ENCODE peak calls at places on chromosomes 5 and 9, in nine cellular contexts. One of them, this sample, is unnamed.

GRCh38 chr9:676780-677458 is 164.6 kb upstream of the DMRT1 start:
- DNase-seq in amniotic stem cell: no peak
- DNase-seq in iris pigment epithelial cell: no peak
- DNase-seq in H7: no peak
- DNase-seq in HT-29: peak
- DNase-seq in stimulated activated CD8-positive, alpha-beta memory T cell treated with anti-CD3 and anti-CD28 coated beads, Interleukin-4, amount 100 ng/mL, for 1 hour: no peak
- DNase-seq in NCI-H1092: no peak
- DNase-seq in HCEC 1CT: no peak
- DNase-seq in AG04450: no peak
- DNase-seq in this sample: no peak

GRCh38 chr5:140005145-140005591 is 37.9 kb downstream of the NRG2 start:
- DNase-seq in amniotic stem cell: no peak
- DNase-seq in iris pigment epithelial cell: no peak
- DNase-seq in H7: no peak
- DNase-seq in HT-29: no peak
- DNase-seq in stimulated activated CD8-positive, alpha-beta memory T cell treated with anti-CD3 and anti-CD28 coated beads, Interleukin-4, amount 100 ng/mL, for 1 hour: no peak
- DNase-seq in NCI-H1092: no peak
- DNase-seq in HCEC 1CT: no peak
- DNase-seq in AG04450: no peak
- DNase-seq in this sample: no peak

GRCh38 chr9:76571288-76572204 is 112.6 kb downstream of the GCNT1 start:
- DNase-seq in amniotic stem cell: no peak
- DNase-seq in iris pigment epithelial cell: no peak
- DNase-seq in H7: peak
- DNase-seq in HT-29: no peak
- DNase-seq in stimulated activated CD8-positive, alpha-beta memory T cell treated with anti-CD3 and anti-CD28 coated beads, Interleukin-4, amount 100 ng/mL, for 1 hour: no peak
- DNase-seq in NCI-H1092: no peak
- DNase-seq in HCEC 1CT: peak
- DNase-seq in AG04450: no peak
- DNase-seq in this sample: no peak

GRCh38 chr5:139838381-139839197 is 43.0 kb downstream of the PSD2 start:
- DNase-seq in amniotic stem cell: no peak
- DNase-seq in iris pigment epithelial cell: no peak
- DNase-seq in H7: no peak
- DNase-seq in HT-29: no peak
- DNase-seq in stimulated activated CD8-positive, alpha-beta memory T cell treated with anti-CD3 and anti-CD28 coated beads, Interleukin-4, amount 100 ng/mL, for 1 hour: no peak
- DNase-seq in NCI-H1092: no peak
- DNase-seq in HCEC 1CT: no peak
- DNase-seq in AG04450: no peak
- DNase-seq in this sample: no peak

GRCh38 chr5:180212363-180213255 is 3.6 kb upstream of the RASGEF1C start:
- DNase-seq in amniotic stem cell: no peak
- DNase-seq in iris pigment epithelial cell: no peak
- DNase-seq in H7: peak
- DNase-seq in HT-29: no peak
- DNase-seq in stimulated activated CD8-positive, alpha-beta memory T cell treated with anti-CD3 and anti-CD28 coated beads, Interleukin-4, amount 100 ng/mL, for 1 hour: no peak
- DNase-seq in NCI-H1092: no peak
- DNase-seq in HCEC 1CT: no peak
- DNase-seq in AG04450: no peak
- DNase-seq in this sample: peak

GRCh38 chr5:140246378-140247122 is 56.4 kb downstream of the PFDN1 start:
- DNase-seq in amniotic stem cell: peak
- DNase-seq in iris pigment epithelial cell: peak
- DNase-seq in H7: no peak
- DNase-seq in HT-29: no peak
- DNase-seq in stimulated activated CD8-positive, alpha-beta memory T cell treated with anti-CD3 and anti-CD28 coated beads, Interleukin-4, amount 100 ng/mL, for 1 hour: no peak
- DNase-seq in NCI-H1092: no peak
- DNase-seq in HCEC 1CT: peak
- DNase-seq in AG04450: no peak
- DNase-seq in this sample: no peak

GRCh38 chr5:96565843-96566242 is 96.3 kb upstream of the CAST start:
- DNase-seq in amniotic stem cell: peak
- DNase-seq in iris pigment epithelial cell: peak
- DNase-seq in H7: peak
- DNase-seq in HT-29: peak
- DNase-seq in stimulated activated CD8-positive, alpha-beta memory T cell treated with anti-CD3 and anti-CD28 coated beads, Interleukin-4, amount 100 ng/mL, for 1 hour: no peak
- DNase-seq in NCI-H1092: peak
- DNase-seq in HCEC 1CT: peak
- DNase-seq in AG04450: peak
- DNase-seq in this sample: no peak

GRCh38 chr9:71249729-71250317 is 128.4 kb upstream of the TRPM3 start:
- DNase-seq in amniotic stem cell: peak
- DNase-seq in iris pigment epithelial cell: peak
- DNase-seq in H7: peak
- DNase-seq in HT-29: peak
- DNase-seq in stimulated activated CD8-positive, alpha-beta memory T cell treated with anti-CD3 and anti-CD28 coated beads, Interleukin-4, amount 100 ng/mL, for 1 hour: no peak
- DNase-seq in NCI-H1092: no peak
- DNase-seq in HCEC 1CT: peak
- DNase-seq in AG04450: peak
- DNase-seq in this sample: no peak

GRCh38 chr5:134541736-134542376 is 16.4 kb downstream of the JADE2 start:
- DNase-seq in amniotic stem cell: peak
- DNase-seq in iris pigment epithelial cell: peak
- DNase-seq in H7: peak
- DNase-seq in HT-29: peak
- DNase-seq in stimulated activated CD8-positive, alpha-beta memory T cell treated with anti-CD3 and anti-CD28 coated beads, Interleukin-4, amount 100 ng/mL, for 1 hour: no peak
- DNase-seq in NCI-H1092: no peak
- DNase-seq in HCEC 1CT: no peak
- DNase-seq in AG04450: no peak
- DNase-seq in this sample: peak

GRCh38 chr5:82885657-82886389 is 191.4 kb downstream of the TMEM167A start:
- DNase-seq in amniotic stem cell: no peak
- DNase-seq in iris pigment epithelial cell: peak
- DNase-seq in H7: no peak
- DNase-seq in HT-29: peak
- DNase-seq in stimulated activated CD8-positive, alpha-beta memory T cell treated with anti-CD3 and anti-CD28 coated beads, Interleukin-4, amount 100 ng/mL, for 1 hour: no peak
- DNase-seq in NCI-H1092: no peak
- DNase-seq in HCEC 1CT: peak
- DNase-seq in AG04450: no peak
- DNase-seq in this sample: no peak

GRCh38 chr9:119689879-119690278 is 320.6 kb upstream of the BRINP1 start:
- DNase-seq in amniotic stem cell: no peak
- DNase-seq in iris pigment epithelial cell: no peak
- DNase-seq in H7: peak
- DNase-seq in HT-29: peak
- DNase-seq in stimulated activated CD8-positive, alpha-beta memory T cell treated with anti-CD3 and anti-CD28 coated beads, Interleukin-4, amount 100 ng/mL, for 1 hour: no peak
- DNase-seq in NCI-H1092: no peak
- DNase-seq in HCEC 1CT: no peak
- DNase-seq in AG04450: no peak
- DNase-seq in this sample: no peak

GRCh38 chr5:133906303-133906702 is 62.1 kb downstream of the C5orf15 start:
- DNase-seq in amniotic stem cell: no peak
- DNase-seq in iris pigment epithelial cell: no peak
- DNase-seq in H7: no peak
- DNase-seq in HT-29: no peak
- DNase-seq in stimulated activated CD8-positive, alpha-beta memory T cell treated with anti-CD3 and anti-CD28 coated beads, Interleukin-4, amount 100 ng/mL, for 1 hour: no peak
- DNase-seq in NCI-H1092: no peak
- DNase-seq in HCEC 1CT: no peak
- DNase-seq in AG04450: no peak
- DNase-seq in this sample: no peak

GRCh38 chr9:30574355-30575151 is 1809.9 kb upstream of the ACO1 start:
- DNase-seq in amniotic stem cell: no peak
- DNase-seq in iris pigment epithelial cell: no peak
- DNase-seq in H7: peak
- DNase-seq in HT-29: no peak
- DNase-seq in stimulated activated CD8-positive, alpha-beta memory T cell treated with anti-CD3 and anti-CD28 coated beads, Interleukin-4, amount 100 ng/mL, for 1 hour: no peak
- DNase-seq in NCI-H1092: no peak
- DNase-seq in HCEC 1CT: no peak
- DNase-seq in AG04450: no peak
- DNase-seq in this sample: peak

GRCh38 chr9:90526386-90526785 is 116.2 kb downstream of the DIRAS2 start:
- DNase-seq in amniotic stem cell: no peak
- DNase-seq in iris pigment epithelial cell: no peak
- DNase-seq in H7: no peak
- DNase-seq in HT-29: no peak
- DNase-seq in stimulated activated CD8-positive, alpha-beta memory T cell treated with anti-CD3 and anti-CD28 coated beads, Interleukin-4, amount 100 ng/mL, for 1 hour: no peak
- DNase-seq in NCI-H1092: peak
- DNase-seq in HCEC 1CT: no peak
- DNase-seq in AG04450: no peak
- DNase-seq in this sample: no peak

GRCh38 chr5:123881791-123882244 is 369.8 kb downstream of the CSNK1G3 start:
- DNase-seq in amniotic stem cell: no peak
- DNase-seq in iris pigment epithelial cell: peak
- DNase-seq in H7: no peak
- DNase-seq in HT-29: no peak
- DNase-seq in stimulated activated CD8-positive, alpha-beta memory T cell treated with anti-CD3 and anti-CD28 coated beads, Interleukin-4, amount 100 ng/mL, for 1 hour: no peak
- DNase-seq in NCI-H1092: no peak
- DNase-seq in HCEC 1CT: no peak
- DNase-seq in AG04450: no peak
- DNase-seq in this sample: no peak

GRCh38 chr5:43193171-43193951 is 1.3 kb downstream of the NIM1K start:
- DNase-seq in amniotic stem cell: peak
- DNase-seq in iris pigment epithelial cell: peak
- DNase-seq in H7: peak
- DNase-seq in HT-29: no peak
- DNase-seq in stimulated activated CD8-positive, alpha-beta memory T cell treated with anti-CD3 and anti-CD28 coated beads, Interleukin-4, amount 100 ng/mL, for 1 hour: no peak
- DNase-seq in NCI-H1092: no peak
- DNase-seq in HCEC 1CT: peak
- DNase-seq in AG04450: peak
- DNase-seq in this sample: no peak

GRCh38 chr9:128422783-128423150 is 2.1 kb downstream of the CERCAM start:
- DNase-seq in amniotic stem cell: no peak
- DNase-seq in iris pigment epithelial cell: no peak
- DNase-seq in H7: peak
- DNase-seq in HT-29: no peak
- DNase-seq in stimulated activated CD8-positive, alpha-beta memory T cell treated with anti-CD3 and anti-CD28 coated beads, Interleukin-4, amount 100 ng/mL, for 1 hour: no peak
- DNase-seq in NCI-H1092: no peak
- DNase-seq in HCEC 1CT: no peak
- DNase-seq in AG04450: no peak
- DNase-seq in this sample: no peak

GRCh38 chr9:128078504-128079434 is 10.7 kb downstream of the SLC25A25 start:
- DNase-seq in amniotic stem cell: no peak
- DNase-seq in iris pigment epithelial cell: peak
- DNase-seq in H7: peak
- DNase-seq in HT-29: peak
- DNase-seq in stimulated activated CD8-positive, alpha-beta memory T cell treated with anti-CD3 and anti-CD28 coated beads, Interleukin-4, amount 100 ng/mL, for 1 hour: no peak
- DNase-seq in NCI-H1092: no peak
- DNase-seq in HCEC 1CT: peak
- DNase-seq in AG04450: no peak
- DNase-seq in this sample: no peak

GRCh38 chr9:120478208-120478607 is 101.8 kb downstream of the CDK5RAP2 start:
- DNase-seq in amniotic stem cell: no peak
- DNase-seq in iris pigment epithelial cell: peak
- DNase-seq in H7: no peak
- DNase-seq in HT-29: no peak
- DNase-seq in stimulated activated CD8-positive, alpha-beta memory T cell treated with anti-CD3 and anti-CD28 coated beads, Interleukin-4, amount 100 ng/mL, for 1 hour: no peak
- DNase-seq in NCI-H1092: no peak
- DNase-seq in HCEC 1CT: peak
- DNase-seq in AG04450: no peak
- DNase-seq in this sample: no peak

GRCh38 chr5:142222235-142222880 is 102.5 kb downstream of the SPRY4 start:
- DNase-seq in amniotic stem cell: no peak
- DNase-seq in iris pigment epithelial cell: peak
- DNase-seq in H7: peak
- DNase-seq in HT-29: no peak
- DNase-seq in stimulated activated CD8-positive, alpha-beta memory T cell treated with anti-CD3 and anti-CD28 coated beads, Interleukin-4, amount 100 ng/mL, for 1 hour: no peak
- DNase-seq in NCI-H1092: no peak
- DNase-seq in HCEC 1CT: no peak
- DNase-seq in AG04450: no peak
- DNase-seq in this sample: no peak